ENCODE peak calls at places on chromosome 9, in eight cellular contexts. U is epithelial cell of esophagus, A is ACHN, K is NAMALWA, N is mesenteric fat pad, X is COR-L47, I is LoVo, P is RCC 7860. Z is an unnamed sample.

GRCh38 chr9:16530669-16531461 is 339.6 kb downstream of the BNC2 start:
- DNase-seq in A (no peak), X (peak; percentile 75), U (peak; percentile 98), P (no peak), N (no peak), K (no peak), I (no peak), Z (peak; percentile 92)

GRCh38 chr9:136949239-136949816 is 2.7 kb upstream of the LCN12 start:
- DNase-seq in K (no peak), N (no peak), I (no peak), X (no peak), A (no peak), U (no peak), P (no peak), Z (no peak)

GRCh38 chr9:107933042-107933441 is 443.5 kb upstream of the KLF4 start:
- DNase-seq in A (no peak), U (peak; percentile 26), K (no peak), I (no peak), N (no peak), X (no peak), P (peak; percentile 73), Z (no peak)

GRCh38 chr9:82939451-82939850 is 123.5 kb downstream of the RASEF start:
- DNase-seq in X (no peak), P (peak; percentile 82), K (no peak), N (no peak), U (peak; percentile 45), I (no peak), A (peak; percentile 16), Z (peak; percentile 26)

GRCh38 chr9:134291961-134292871 is 34.0 kb upstream of the RXRA start:
- DNase-seq in X (no peak), I (no peak), U (no peak), P (no peak), A (no peak), K (no peak), N (no peak), Z (no peak)

GRCh38 chr9:36045610-36046009 is 8.9 kb downstream of the RECK start:
- DNase-seq in X (no peak), I (no peak), K (no peak), N (no peak), A (no peak), U (no peak), P (no peak), Z (no peak)

GRCh38 chr9:115165233-115165632 is 47.3 kb upstream of the TNC start:
- DNase-seq in K (no peak), I (no peak), P (peak; percentile 22), X (no peak), U (peak; percentile 40), N (no peak), A (no peak), Z (no peak)

GRCh38 chr9:125523681-125524080 is 183.3 kb downstream of the MAPKAP1 start:
- DNase-seq in P (no peak), N (no peak), X (no peak), A (no peak), K (no peak), I (no peak), U (no peak), Z (no peak)

GRCh38 chr9:18989865-18990264 is 43.1 kb downstream of the SAXO1 start:
- DNase-seq in I (no peak), K (no peak), P (no peak), N (no peak), U (no peak), A (no peak), X (no peak), Z (no peak)

GRCh38 chr9:70091553-70091952 is 47.9 kb downstream of the MAMDC2 start:
- DNase-seq in N (no peak), I (no peak), X (peak; percentile 70), U (no peak), K (no peak), A (no peak), P (peak; percentile 13), Z (no peak)

GRCh38 chr9:18703086-18703750 is 229.3 kb downstream of the ADAMTSL1 start:
- DNase-seq in I (no peak), A (no peak), P (no peak), K (no peak), N (no peak), X (no peak), U (no peak), Z (no peak)

GRCh38 chr9:114291886-114292590 is 30.9 kb upstream of the ORM1 start:
- DNase-seq in N (peak; percentile 57), U (no peak), X (no peak), I (no peak), A (no peak), K (no peak), P (no peak), Z (no peak)

GRCh38 chr9:76369583-76369982 is 24.6 kb downstream of the RFK start:
- DNase-seq in A (peak; percentile 88), K (peak; percentile 81), I (peak; percentile 61), N (no peak), U (peak; percentile 26), X (peak; percentile 96), P (peak; percentile 90), Z (no peak)

GRCh38 chr9:128151343-128152132 is 2.3 kb downstream of the LCN2 start:
- DNase-seq in N (no peak), I (no peak), U (no peak), K (no peak), A (no peak), P (no peak), X (no peak), Z (no peak)